ENCODE peak calls at places on chromosomes 16 and 17, in four cellular contexts. B, L, Q and T are unnamed samples.

GRCh38 chr17:17819561-17819995 is 17.2 kb downstream of the SREBF1 start:
- DNase-seq in B (peak; percentile 78), Q (no peak), L (peak; percentile 92), T (peak; percentile 97)

GRCh38 chr16:25005445-25006306 is 9.5 kb downstream of the ARHGAP17 start:
- DNase-seq in L (peak; percentile 79), Q (no peak), B (no peak), T (peak; percentile 20)

GRCh38 chr17:81018044-81018802 is 16.7 kb upstream of the BAIAP2 start:
- DNase-seq in Q (no peak), L (peak; percentile 59), B (no peak), T (peak; percentile 41)

GRCh38 chr17:64938925-64939474 is 19.7 kb upstream of the LRRC37A3 start:
- DNase-seq in L (peak; percentile 50), Q (no peak), B (peak; percentile 58), T (peak; percentile 51)

GRCh38 chr17:1143573-1143972 is 36.2 kb downstream of the ABR start:
- DNase-seq in Q (no peak), L (peak; percentile 51), B (no peak), T (no peak)

GRCh38 chr17:28481081-28481571 is 7.7 kb downstream of the SLC13A2 start:
- DNase-seq in Q (no peak), L (no peak), B (no peak), T (no peak)

GRCh38 chr17:43874293-43874692 is 27.3 kb downstream of the CD300LG start:
- DNase-seq in B (no peak), L (no peak), Q (no peak), T (no peak)

GRCh38 chr17:31825961-31826691 is 32.9 kb downstream of the COPRS start:
- DNase-seq in B (no peak), Q (peak; percentile 49), L (peak; percentile 26), T (peak; percentile 50)

GRCh38 chr17:31417051-31417792 is 25.7 kb downstream of the RAB11FIP4 start:
- DNase-seq in Q (no peak), B (no peak), L (no peak), T (no peak)

GRCh38 chr16:2913603-2914002 is 1.9 kb downstream of the FLYWCH1 start:
- DNase-seq in Q (no peak), L (no peak), B (no peak), T (no peak)
- H3K4me2 ChIP-seq in Q (peak overlapping the region; percentile 99), L (peak overlapping the region; percentile 97), B (no peak overlapping the region), T (peak overlapping the region; percentile 81)

DNA sequence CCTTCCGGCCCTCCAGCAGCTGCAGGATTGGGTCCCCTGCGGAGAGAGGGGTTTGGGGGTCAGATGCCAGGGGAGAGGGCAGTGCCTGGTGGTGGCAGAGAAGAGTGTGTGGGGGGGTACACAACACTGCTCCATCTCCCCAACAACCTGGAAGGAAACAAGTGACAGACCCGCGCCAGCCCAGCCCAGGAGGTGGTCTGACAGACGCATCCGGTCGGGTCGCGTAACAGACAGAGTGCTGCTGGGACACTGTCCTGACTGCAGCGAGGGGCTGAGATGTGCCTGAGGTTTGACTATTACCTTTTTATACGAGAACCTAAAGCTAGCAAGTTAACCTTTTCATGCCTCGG is 16.2 kb downstream of the UNC13D start:
- DNase-seq in L (no peak), Q (no peak), B (no peak), T (no peak)
- TF ChIP-seq EZH2 in L (no peak), Q (no peak), B (no peak), T (no peak)

GRCh38 chr16:59356144-59356543 is 622.0 kb upstream of the GOT2 start:
- DNase-seq in L (no peak), B (no peak), Q (no peak), T (no peak)

GRCh38 chr16:59355704-59356103 is 621.6 kb upstream of the GOT2 start:
- DNase-seq in B (no peak), Q (no peak), L (no peak), T (no peak)

DNA sequence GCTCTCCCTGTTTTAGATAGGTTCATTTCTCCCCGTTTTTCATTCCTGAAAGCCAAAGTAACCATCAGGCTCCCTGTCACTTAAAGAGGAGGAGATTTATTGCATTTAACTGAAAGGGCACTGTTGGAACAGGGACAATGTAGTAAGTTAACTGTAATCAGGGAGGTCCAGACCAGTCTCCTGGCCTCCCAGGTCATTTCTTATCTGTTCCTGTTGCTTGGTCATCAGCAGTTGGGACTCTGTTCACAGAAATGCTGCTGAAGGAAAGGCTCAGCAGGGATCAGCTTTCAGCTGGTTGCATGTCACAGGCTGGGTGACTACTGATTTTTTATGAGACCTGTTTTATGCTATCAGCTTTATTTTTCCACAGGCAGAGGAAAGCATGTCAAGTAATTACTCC is 622.6 kb upstream of the GOT2 start:
- DNase-seq in B (no peak), L (no peak), Q (no peak), T (no peak)
- H2AFZ ChIP-seq in B (no peak overlapping the region), L (no peak overlapping the region), Q (no peak overlapping the region), T (no peak overlapping the region)

GRCh38 chr17:79340286-79340685 is 265.7 kb downstream of the ENGASE start:
- DNase-seq in Q (no peak), B (no peak), L (no peak), T (no peak)

GRCh38 chr17:79337053-79337452 is 262.4 kb downstream of the ENGASE start:
- DNase-seq in L (no peak), B (no peak), Q (no peak), T (no peak)

GRCh38 chr17:79339311-79339710 is 264.7 kb downstream of the ENGASE start:
- DNase-seq in L (no peak), Q (no peak), B (no peak), T (no peak)

GRCh38 chr17:79338142-79338541 is 263.5 kb downstream of the ENGASE start:
- DNase-seq in Q (no peak), L (peak; percentile 3), B (no peak), T (no peak)

GRCh38 chr17:79338589-79338988 is 264.0 kb downstream of the ENGASE start:
- DNase-seq in L (peak; percentile 53), Q (no peak), B (no peak), T (peak; percentile 44)
- H3K4me2 ChIP-seq in L (no peak overlapping the region), Q (no peak overlapping the region), B (no peak overlapping the region), T (no peak overlapping the region)

DNA sequence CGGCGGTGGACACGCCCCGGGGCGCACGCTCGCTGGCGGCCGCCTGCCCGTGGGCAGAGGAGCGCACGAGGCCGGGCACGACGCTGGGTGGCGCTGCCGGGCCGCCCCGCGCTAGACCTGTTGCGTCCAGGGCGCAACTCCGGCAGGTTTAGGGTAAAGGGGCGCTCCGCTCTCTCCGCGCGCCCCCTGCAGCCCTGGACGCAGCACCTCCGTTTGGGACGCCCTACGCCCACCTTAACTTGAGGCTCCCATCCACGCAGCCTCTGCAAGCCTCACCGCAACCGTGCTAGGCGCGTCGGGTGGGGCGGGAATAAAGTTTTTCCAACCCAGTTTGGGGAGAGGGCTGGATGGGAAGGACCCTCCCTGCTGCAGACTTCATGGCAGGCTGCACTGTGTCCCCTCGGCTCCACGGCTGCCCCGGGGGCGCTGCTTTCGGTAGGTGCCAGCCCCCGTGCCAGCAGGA is 299 bp upstream of the SYT17 start:
- DNase-seq in L (peak; percentile 83), B (peak; percentile 60), Q (no peak), T (peak; percentile 79)
- TF ChIP-seq EZH2 in L (no peak), B (no peak), Q (peak; percentile 55), T (no peak)

DNA sequence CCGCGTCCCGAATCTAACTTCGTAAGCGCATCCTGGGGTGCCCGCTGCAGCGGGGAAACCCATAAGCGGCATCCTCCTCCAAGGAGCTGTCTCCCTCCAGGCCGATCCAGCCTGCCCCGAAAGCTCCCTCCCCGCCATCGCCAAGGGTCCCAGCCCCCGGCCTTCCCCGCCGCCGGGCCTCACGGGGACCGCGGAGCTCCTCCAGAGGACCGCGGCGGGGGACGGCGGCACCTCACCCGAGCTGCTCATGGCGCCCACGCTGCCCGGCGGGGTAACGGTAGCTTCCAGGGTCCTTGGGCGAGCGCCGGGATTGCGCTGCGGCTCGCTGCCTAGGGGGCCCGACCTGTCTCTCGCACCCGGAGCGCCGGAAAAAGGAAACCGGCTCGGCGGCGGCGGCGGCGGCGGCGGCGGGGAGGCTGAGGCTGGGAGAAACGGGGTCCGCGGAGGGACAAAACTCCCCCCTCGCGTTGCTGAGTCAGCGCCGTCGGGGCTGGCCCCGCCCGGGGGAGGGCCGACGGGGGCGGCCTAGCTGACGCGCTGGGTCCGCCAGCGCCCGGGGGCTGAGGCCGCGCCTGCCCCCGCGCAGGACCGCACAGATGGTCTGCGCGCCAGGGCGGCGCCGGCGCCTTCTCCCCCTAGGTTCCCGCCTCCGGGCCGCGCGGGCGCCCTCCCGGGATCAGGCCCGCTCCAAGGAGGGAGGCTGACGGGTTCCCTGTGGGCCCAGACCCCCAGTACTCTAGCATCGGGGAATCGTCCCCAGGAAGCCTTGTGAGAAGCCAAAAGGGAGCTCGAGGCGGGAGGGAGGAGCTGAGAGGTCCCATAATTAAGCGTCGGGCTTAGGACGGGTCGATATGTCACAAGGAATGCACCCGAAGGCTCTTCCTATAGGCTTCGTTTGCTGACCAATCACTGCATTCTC is at the start of gene BLMH:
- DNase-seq in L (peak; percentile 90), B (peak; percentile 34), Q (no peak), T (peak; percentile 70)
- H2AFZ ChIP-seq in L (peak within 1 kb of the TSS; percentile 96), B (peak within 1 kb of the TSS; percentile 32), Q (no peak within 1 kb of the TSS), T (peak within 1 kb of the TSS; percentile 97)

GRCh38 chr16:71289732-71290062 is 495 bp upstream of the CMTR2 start:
- DNase-seq in L (no peak), Q (no peak), B (no peak), T (no peak)
- H3K4me2 ChIP-seq in L (peak overlapping the region; percentile 94), Q (peak overlapping the region; percentile 39), B (peak overlapping the region; percentile 80), T (peak overlapping the region; percentile 95)